ENCODE peak calls at places on chromosomes 2 and 18, in four cellular contexts. G, W, M and H are unnamed samples.

GRCh38 chr18:68104036-68104435 is 587.5 kb upstream of the DSEL start:
- DNase-seq in G (no peak), W (no peak), M (no peak), H (no peak)

GRCh38 chr2:85429213-85429923 is 10.9 kb downstream of the SH2D6 start:
- DNase-seq in G (no peak), W (no peak), M (no peak), H (no peak)

GRCh38 chr2:190328748-190329147 is 9.1 kb upstream of the HIBCH start:
- DNase-seq in G (peak; percentile 35), W (no peak), M (no peak), H (no peak)

GRCh38 chr2:96158554-96158940 is 13.3 kb upstream of the DUSP2 start:
- DNase-seq in G (no peak), W (no peak), M (no peak), H (no peak)

GRCh38 chr2:2870106-2870505 is 507.5 kb downstream of the EIPR1 start:
- DNase-seq in G (no peak), W (no peak), M (no peak), H (no peak)

GRCh38 chr18:43393174-43393573 is 115.9 kb upstream of the SYT4 start:
- DNase-seq in G (peak; percentile 33), W (no peak), M (no peak), H (no peak)

GRCh38 chr2:72803151-72803550 is 22.7 kb downstream of the EXOC6B start:
- DNase-seq in G (peak; percentile 53), W (no peak), M (no peak), H (no peak)

GRCh38 chr2:27003857-27004256 is 28.9 kb upstream of the TMEM214 start:
- DNase-seq in G (peak; percentile 70), W (no peak), M (no peak), H (no peak)

GRCh38 chr2:37448342-37449120 is 104.1 kb downstream of the QPCT start:
- DNase-seq in G (no peak), W (no peak), M (no peak), H (no peak)

GRCh38 chr2:223688094-223688835 is 86.1 kb upstream of the SCG2 start:
- DNase-seq in G (no peak), W (no peak), M (no peak), H (no peak)

GRCh38 chr2:241659150-241659739 is 21.8 kb downstream of the ATG4B start:
- DNase-seq in G (peak; percentile 85), W (no peak), M (peak; percentile 72), H (no peak)

GRCh38 chr2:10412380-10412779 is 35.7 kb downstream of the ODC1 start:
- DNase-seq in G (peak; percentile 54), W (no peak), M (no peak), H (no peak)

GRCh38 chr18:830315-830901 is 18.4 kb upstream of the YES1 start:
- DNase-seq in G (peak; percentile 83), W (no peak), M (no peak), H (no peak)

GRCh38 chr2:132651115-132652099 is 18.6 kb downstream of the LYPD1 start:
- DNase-seq in G (peak; percentile 60), W (peak; percentile 12), M (no peak), H (no peak)

GRCh38 chr2:72325592-72326422 is 178.1 kb upstream of the CYP26B1 start:
- DNase-seq in G (peak; percentile 35), W (no peak), M (no peak), H (no peak)

GRCh38 chr2:83972123-83972522 is 487.0 kb downstream of the SUCLG1 start:
- DNase-seq in G (peak; percentile 9), W (no peak), M (no peak), H (no peak)

GRCh38 chr2:75287624-75288313 is 88.4 kb upstream of the TACR1 start:
- DNase-seq in G (no peak), W (no peak), M (no peak), H (no peak)

GRCh38 chr2:25250331-25251031 is 82.1 kb upstream of the POMC start:
- DNase-seq in G (peak; percentile 48), W (no peak), M (no peak), H (no peak)

DNA sequence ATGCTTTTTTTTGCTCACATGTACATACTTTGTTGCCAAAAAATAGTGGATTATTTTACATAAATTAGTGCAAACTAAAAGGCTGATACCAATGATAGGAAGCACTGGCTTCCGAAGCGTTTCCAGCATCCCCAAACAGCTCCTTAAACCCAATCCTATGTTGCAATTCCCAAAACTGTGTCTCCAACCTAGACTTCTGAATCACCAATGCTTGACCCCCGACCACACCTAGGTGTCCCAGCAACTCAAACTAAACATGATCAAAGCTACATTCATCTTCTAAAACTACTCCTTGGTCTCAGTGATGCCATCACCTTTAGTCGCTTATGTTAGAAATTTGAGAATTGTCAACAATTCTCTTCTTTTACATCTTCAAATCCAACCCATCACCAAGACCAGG is 13.4 kb downstream of the ATP8B1 start:
- DNase-seq in G (no peak), W (no peak), M (no peak), H (no peak)
- H3K4me1 ChIP-seq in G (no peaks in the 10 kb centered on the region), W (peaks cover 63% of the 10 kb centered on the region), M (peaks cover 49% of the 10 kb centered on the region), H (no peaks in the 10 kb centered on the region)

GRCh38 chr2:126860395-126860794 is 38.3 kb upstream of the TEX51 start:
- DNase-seq in G (no peak), W (no peak), M (no peak), H (no peak)
- TF ChIP-seq CTCF in G (no peak), W (no peak), M (no peak), H (no peak)

DNA sequence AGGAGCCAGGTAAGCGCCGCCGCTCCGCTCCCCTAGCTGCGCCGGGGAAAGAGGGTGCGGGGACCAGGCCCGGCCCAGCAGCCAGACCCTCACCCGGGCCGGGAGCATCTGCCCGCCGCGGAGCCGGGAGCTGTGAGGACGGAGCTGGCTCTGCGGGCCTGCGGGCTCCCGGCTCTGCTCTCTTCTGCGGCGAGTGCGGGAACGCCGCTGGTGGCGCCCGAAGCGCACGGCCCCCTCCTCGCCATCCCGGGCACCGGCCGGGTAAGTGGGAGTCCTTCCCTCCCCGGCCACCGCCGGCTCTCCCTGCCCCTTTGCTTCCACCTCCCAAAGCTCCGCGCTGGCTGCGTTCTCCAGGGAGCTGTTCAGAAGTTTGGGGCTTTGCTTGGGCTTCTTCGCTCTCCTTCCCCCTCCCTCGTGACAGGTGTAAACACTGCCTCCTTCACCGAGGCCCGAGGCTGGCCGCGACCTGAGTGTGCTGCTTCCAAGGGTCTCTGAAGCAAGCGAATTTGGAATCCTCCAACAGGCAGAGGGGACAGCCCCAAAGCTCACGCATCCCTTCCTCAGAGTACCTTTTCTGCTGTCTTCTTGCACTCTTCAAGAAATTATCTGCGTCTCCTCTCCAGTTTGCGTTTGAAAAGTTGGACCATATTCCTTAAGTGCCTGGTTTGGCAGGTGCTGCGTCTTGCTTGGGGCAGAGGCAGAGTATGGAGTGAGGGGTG is 635 bp downstream of the AFTPH start:
- DNase-seq in G (no peak), W (no peak), M (no peak), H (no peak)
- H3K27me3 ChIP-seq in G (peaks cover 3% of the 10 kb centered on the region), W (no peaks in the 10 kb centered on the region), M (no peaks in the 10 kb centered on the region), H (no peaks in the 10 kb centered on the region)

DNA sequence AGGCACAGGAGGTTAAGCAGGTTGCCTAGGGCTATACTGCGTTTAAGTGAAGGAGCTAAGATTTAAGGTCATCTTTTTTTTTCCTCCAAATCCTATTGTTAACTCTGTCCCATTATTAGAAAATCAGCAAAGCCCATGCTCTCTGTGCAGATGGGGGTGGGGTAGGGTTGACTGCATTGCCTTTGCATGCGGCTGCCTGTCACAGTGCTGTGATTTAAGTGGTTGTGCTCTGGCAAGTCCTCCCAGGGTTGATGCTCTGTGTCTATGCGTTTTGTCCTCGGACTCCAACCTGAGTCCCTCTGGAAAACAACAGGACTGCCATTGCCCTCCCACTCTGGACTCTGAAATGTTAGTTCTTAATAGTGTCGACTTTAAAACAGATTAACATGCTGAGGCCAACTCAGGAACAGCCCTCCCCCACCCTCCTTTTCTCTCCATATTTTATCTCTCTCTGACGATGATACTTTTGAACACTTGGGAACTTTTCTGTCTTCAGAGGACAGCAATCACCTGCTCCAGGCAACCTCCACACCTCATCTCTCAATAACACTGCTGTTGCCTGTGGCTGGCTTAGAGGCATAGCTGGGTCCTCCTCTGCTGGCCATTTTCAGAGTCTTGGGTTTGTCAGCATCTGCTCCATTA is 5.8 kb downstream of the FHOD3 start:
- DNase-seq in G (no peak), W (no peak), M (no peak), H (no peak)
- H3K4me1 ChIP-seq in G (peaks cover 75% of the 10 kb centered on the region), W (peaks cover 2% of the 10 kb centered on the region), M (peaks cover 4% of the 10 kb centered on the region), H (peaks cover 18% of the 10 kb centered on the region)

GRCh38 chr2:49044680-49045079 is 109.6 kb downstream of the FSHR start:
- DNase-seq in G (peak; percentile 6), W (no peak), M (no peak), H (no peak)
- TF ChIP-seq CTCF in G (peak; percentile 16), W (no peak), M (no peak), H (no peak)

GRCh38 chr18:79528846-79529245 is 133.1 kb downstream of the NFATC1 start:
- DNase-seq in G (peak; percentile 82), W (peak; percentile 21), M (no peak), H (peak; percentile 59)

GRCh38 chr18:79531386-79531785 is 135.7 kb downstream of the NFATC1 start:
- DNase-seq in G (no peak), W (no peak), M (no peak), H (peak; percentile 9)

GRCh38 chr18:79530821-79531220 is 135.1 kb downstream of the NFATC1 start:
- DNase-seq in G (no peak), W (no peak), M (no peak), H (peak; percentile 61)

GRCh38 chr18:79529296-79529695 is 133.6 kb downstream of the NFATC1 start:
- DNase-seq in G (no peak), W (no peak), M (no peak), H (peak; percentile 53)

DNA sequence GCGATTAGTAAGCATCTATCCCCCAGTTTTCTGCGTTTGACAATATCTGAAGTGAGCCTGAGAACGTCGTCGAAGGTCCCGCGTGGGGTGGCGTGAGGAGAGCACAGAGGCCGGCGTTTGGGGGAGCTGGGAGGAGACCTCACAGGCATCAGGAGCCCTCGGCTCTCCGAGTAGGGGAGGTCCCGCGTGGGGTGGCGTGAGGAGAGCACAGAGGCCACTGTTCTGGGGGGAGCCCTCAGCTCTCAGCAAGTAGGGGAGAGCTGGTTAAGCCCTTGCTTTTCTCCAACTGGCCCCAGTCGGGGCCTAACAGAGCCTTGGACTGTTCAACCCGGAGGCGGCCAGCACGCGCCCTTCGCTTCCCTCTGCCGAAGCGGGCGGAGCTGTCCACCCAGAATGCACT is 134.3 kb downstream of the NFATC1 start:
- DNase-seq in G (no peak), W (no peak), M (no peak), H (peak; percentile 55)
- H3K27me3 ChIP-seq in G (no peaks in the 10 kb centered on the region), W (no peaks in the 10 kb centered on the region), M (no peaks in the 10 kb centered on the region), H (peaks cover 2% of the 10 kb centered on the region)

GRCh38 chr2:64115808-64116598 is 28.2 kb downstream of the PELI1 start:
- DNase-seq in G (no peak), W (no peak), M (no peak), H (no peak)
- H3K4me1 ChIP-seq in G (peaks cover 23% of the 10 kb centered on the region), W (no peaks in the 10 kb centered on the region), M (peaks cover 99% of the 10 kb centered on the region), H (peaks cover 39% of the 10 kb centered on the region)

GRCh38 chr2:170818294-170819104 is 1.8 kb downstream of the GAD1 start:
- DNase-seq in G (no peak), W (no peak), M (no peak), H (no peak)
- TF ChIP-seq CTCF in G (no peak), W (no peak), M (no peak), H (no peak)